ENCODE peak calls at places on chromosome X, in six cellular contexts. Q is activated CD4-positive, alpha-beta T cell treated with anti-CD3 and anti-CD28 coated beads, Interleukin-2, amount 50 U/mL, for 1 hour; M is IMR-90; W is activated T-cell treated with anti-CD3 and anti-CD28 coated beads for 1 hour; S is GM12865; Z is type B pancreatic cell. N is an unnamed sample.
A peak's percentile ranks its signal among the peaks of the same experiment; 100 is the strongest.

GRCh38 chrX:30713061-30713525 is 59.9 kb downstream of the GK start:
- DNase-seq in Z (no peak), S (peak; percentile 78), Q (peak; percentile 30), M (peak; percentile 65), W (peak; percentile 20), N (peak; percentile 33)

GRCh38 chrX:104195489-104196084 is 29.3 kb downstream of the FAM199X start:
- DNase-seq in W (no peak), Z (no peak), M (peak; percentile 25), S (peak; percentile 21), Q (no peak), N (peak; percentile 49)

GRCh38 chrX:134624046-134624430 is 34.2 kb downstream of the PLAC1 start:
- DNase-seq in W (no peak), Q (no peak), S (no peak), Z (no peak), M (peak; percentile 24), N (no peak)

GRCh38 chrX:42384956-42385355 is 393.0 kb downstream of the PPP1R2C start:
- DNase-seq in M (no peak), Z (no peak), W (no peak), Q (no peak), S (no peak), N (no peak)

GRCh38 chrX:137041329-137041728 is 7.5 kb upstream of the GPR101 start:
- DNase-seq in Q (no peak), Z (no peak), M (no peak), S (no peak), W (no peak), N (no peak)

GRCh38 chrX:45851434-45851991 is 650.8 kb upstream of the DIPK2B start:
- DNase-seq in W (peak; percentile 15), S (no peak), M (no peak), Q (peak; percentile 32), Z (peak; percentile 70), N (peak; percentile 51)

GRCh38 chrX:119121341-119121740 is 6.3 kb downstream of the KIAA1210 start:
- DNase-seq in Q (no peak), S (no peak), W (no peak), M (peak; percentile 31), Z (no peak), N (no peak)

GRCh38 chrX:155086202-155086840 is 15.0 kb downstream of the BRCC3 start:
- DNase-seq in Q (peak; percentile 31), M (peak; percentile 12), S (peak; percentile 35), Z (no peak), W (peak; percentile 33), N (peak; percentile 16)

GRCh38 chrX:30275498-30275897 is 28.6 kb downstream of the MAGEB1 start:
- DNase-seq in Q (no peak), S (no peak), W (no peak), M (peak; percentile 13), Z (no peak), N (no peak)

GRCh38 chrX:15114865-15115566 is 154.9 kb downstream of the ASB9 start:
- DNase-seq in M (no peak), Q (no peak), W (no peak), Z (no peak), S (no peak), N (no peak)

GRCh38 chrX:133859860-133860259 is 125.5 kb downstream of the GPC3 start:
- DNase-seq in M (peak; percentile 55), W (no peak), S (no peak), Z (no peak), Q (no peak), N (no peak)

GRCh38 chrX:47991263-47992092 is 12.3 kb downstream of the ZNF182 start:
- DNase-seq in S (no peak), W (no peak), Q (no peak), M (peak; percentile 53), Z (no peak), N (no peak)

GRCh38 chrX:77412631-77413030 is 34.6 kb upstream of the FGF16 start:
- DNase-seq in Z (no peak), W (no peak), Q (no peak), S (no peak), M (no peak), N (no peak)

GRCh38 chrX:2679534-2680485 is 11.3 kb upstream of the CD99 start:
- DNase-seq in S (no peak), W (no peak), M (peak; percentile 41), Q (no peak), Z (no peak), N (peak; percentile 75)

GRCh38 chrX:120446503-120446902 is 22.6 kb downstream of the LAMP2 start:
- DNase-seq in Q (no peak), W (no peak), M (peak; percentile 59), S (no peak), Z (no peak), N (no peak)

GRCh38 chrX:1649623-1650022 is 34.8 kb downstream of the ASMT start:
- DNase-seq in S (no peak), Z (no peak), Q (no peak), M (no peak), W (no peak), N (no peak)

GRCh38 chrX:134718329-134719317 is 60.4 kb upstream of the PLAC1 start:
- DNase-seq in Q (no peak), W (no peak), Z (no peak), S (peak; percentile 69), M (peak; percentile 95), N (peak; percentile 13)

GRCh38 chrX:1397441-1397840 is 5.5 kb upstream of the SLC25A6 start:
- DNase-seq in W (no peak), S (no peak), Z (no peak), Q (no peak), M (no peak), N (no peak)

GRCh38 chrX:41265615-41266014 is 68.3 kb upstream of the DDX3X start:
- DNase-seq in S (peak; percentile 18), M (peak; percentile 69), Q (peak; percentile 18), W (peak; percentile 14), Z (no peak), N (peak; percentile 81)

GRCh38 chrX:283115-283845 is 2.1 kb downstream of the PLCXD1 start:
- DNase-seq in S (peak; percentile 92), Z (peak; percentile 90), M (peak; percentile 83), W (peak; percentile 83), Q (peak; percentile 87), N (peak; percentile 97)

GRCh38 chrX:150062292-150063137 is 124.2 kb upstream of the EOLA2 start:
- DNase-seq in Q (no peak), S (no peak), M (peak; percentile 69), W (no peak), Z (no peak), N (no peak)

GRCh38 chrX:133661962-133662839 is 246.9 kb upstream of the GPC4 start:
- DNase-seq in Q (no peak), S (no peak), W (no peak), M (no peak), Z (no peak), N (no peak)

GRCh38 chrX:136130931-136131843 is 16.1 kb upstream of the FHL1 start:
- DNase-seq in Z (no peak), Q (no peak), W (no peak), M (peak; percentile 82), S (no peak), N (peak; percentile 41)

GRCh38 chrX:151790421-151791160 is 56.0 kb downstream of the CNGA2 start:
- DNase-seq in Q (no peak), W (no peak), M (no peak), Z (no peak), S (no peak), N (no peak)

GRCh38 chrX:77436682-77437081 is 10.5 kb upstream of the FGF16 start:
- DNase-seq in Z (no peak), S (no peak), M (peak; percentile 52), W (no peak), Q (no peak), N (no peak)

GRCh38 chrX:2710496-2710895 is 19.4 kb downstream of the CD99 start:
- DNase-seq in Q (no peak), S (no peak), W (no peak), M (no peak), Z (no peak), N (no peak)

GRCh38 chrX:74537011-74537390 is 77.4 kb downstream of the RLIM start:
- DNase-seq in Z (no peak), S (no peak), Q (no peak), M (peak; percentile 33), W (no peak), N (no peak)

GRCh38 chrX:28709421-28709820 is 122.2 kb downstream of the IL1RAPL1 start:
- DNase-seq in M (no peak), Z (no peak), W (no peak), S (no peak), Q (no peak), N (no peak)

GRCh38 chrX:154719132-154719675 is 31.7 kb downstream of the GAB3 start:
- DNase-seq in W (no peak), Z (no peak), Q (peak; percentile 26), M (peak; percentile 85), S (no peak), N (no peak)